ENCODE peak calls at places on chromosomes 7 and 10, in seven cellular contexts. J is NCI-H526 treated with DMSO at 0.1 percent for 48 hours; H is hypothalamus; Q is KG1; L is activated CD4-positive, alpha-beta T cell treated with anti-CD3 and anti-CD28 coated beads, Interleukin-2, amount 10 ng/mL, durations not matched to agents 24 days and 14 days; B is T-helper 9 cell; T is OCI-LY7. S is an unnamed sample.

GRCh38 chr10:34557173-34557572 is 257.9 kb downstream of the PARD3 start:
- DNase-seq in J (no peak), H (no peak), Q (no peak), L (no peak), B (no peak), T (no peak), S (no peak)

GRCh38 chr7:21580073-21580521 is 37.3 kb downstream of the DNAH11 start:
- DNase-seq in J (no peak), H (no peak), Q (no peak), L (no peak), B (no peak), T (no peak), S (peak)

GRCh38 chr7:38385682-38386081 is 112.2 kb upstream of the TARP start:
- DNase-seq in J (no peak), H (no peak), Q (no peak), L (no peak), B (no peak), T (no peak), S (no peak)

GRCh38 chr7:44733708-44734481 is 14.8 kb upstream of the ZMIZ2 start:
- DNase-seq in J (no peak), H (no peak), Q (no peak), L (no peak), B (no peak), T (no peak), S (no peak)

GRCh38 chr7:44980393-44981034 is 1.7 kb upstream of the MYO1G start:
- DNase-seq in J (no peak), H (peak), Q (no peak), L (peak), B (peak), T (peak), S (peak)

GRCh38 chr7:36487756-36488336 is 98.2 kb downstream of the ANLN start:
- DNase-seq in J (peak), H (no peak), Q (peak), L (peak), B (no peak), T (peak), S (peak)

GRCh38 chr10:110355922-110356627 is 51.4 kb upstream of the SMNDC1 start:
- DNase-seq in J (no peak), H (no peak), Q (no peak), L (peak), B (no peak), T (peak), S (no peak)

GRCh38 chr7:1691601-1692499 is 21.8 kb downstream of the ELFN1 start:
- DNase-seq in J (no peak), H (peak), Q (no peak), L (no peak), B (no peak), T (no peak), S (no peak)

GRCh38 chr10:16606421-16606820 is 84.7 kb upstream of the C1QL3 start:
- DNase-seq in J (no peak), H (no peak), Q (no peak), L (no peak), B (no peak), T (no peak), S (no peak)

GRCh38 chr10:119208553-119208940 is 1.2 kb downstream of the GRK5 start:
- DNase-seq in J (no peak), H (no peak), Q (no peak), L (no peak), B (no peak), T (peak), S (no peak)

GRCh38 chr7:40544277-40544723 is 409.5 kb downstream of the SUGCT start:
- DNase-seq in J (no peak), H (no peak), Q (no peak), L (no peak), B (no peak), T (no peak), S (no peak)

GRCh38 chr7:70193514-70193913 is 595.2 kb downstream of the AUTS2 start:
- DNase-seq in J (peak), H (no peak), Q (no peak), L (no peak), B (no peak), T (peak), S (no peak)

GRCh38 chr10:110666673-110667072 is 22.5 kb downstream of the RBM20 start:
- DNase-seq in J (no peak), H (no peak), Q (no peak), L (no peak), B (no peak), T (no peak), S (no peak)

GRCh38 chr7:133601607-133602006 is 348.7 kb downstream of the EXOC4 start:
- DNase-seq in J (no peak), H (no peak), Q (no peak), L (no peak), B (no peak), T (no peak), S (no peak)

GRCh38 chr7:74718336-74718735 is 55.5 kb upstream of the NCF1 start:
- DNase-seq in J (no peak), H (no peak), Q (no peak), L (no peak), B (no peak), T (no peak), S (no peak)

GRCh38 chr10:113259841-113260240 is 293.0 kb upstream of the HABP2 start:
- DNase-seq in J (no peak), H (no peak), Q (no peak), L (no peak), B (no peak), T (no peak), S (no peak)

GRCh38 chr7:55018361-55019328 is at the start of gene EGFR:
- DNase-seq in J (no peak), H (peak), Q (no peak), L (no peak), B (no peak), T (no peak), S (no peak)

GRCh38 chr10:92241158-92241500 is 49.7 kb downstream of the CPEB3 start:
- DNase-seq in J (no peak), H (no peak), Q (no peak), L (no peak), B (no peak), T (no peak), S (no peak)

GRCh38 chr10:96671207-96671890 is 49.0 kb downstream of the PIK3AP1 start:
- DNase-seq in J (no peak), H (no peak), Q (no peak), L (no peak), B (no peak), T (no peak), S (no peak)

GRCh38 chr10:90319188-90319914 is 538.5 kb downstream of the HTR7 start:
- DNase-seq in J (no peak), H (no peak), Q (no peak), L (no peak), B (no peak), T (no peak), S (peak)

GRCh38 chr10:122457934-122458333 is 3.4 kb upstream of the HTRA1 start:
- DNase-seq in J (no peak), H (no peak), Q (no peak), L (no peak), B (no peak), T (no peak), S (no peak)

GRCh38 chr10:100286051-100287033 is at the start of gene BLOC1S2:
- DNase-seq in J (peak), H (peak), Q (peak), L (peak), B (peak), T (peak), S (peak)

GRCh38 chr7:155430606-155431005 is 27.3 kb upstream of the EN2 start:
- DNase-seq in J (no peak), H (no peak), Q (no peak), L (no peak), B (no peak), T (no peak), S (no peak)

GRCh38 chr7:71131256-71131752 is 640 bp upstream of the GALNT17 start:
- DNase-seq in J (no peak), H (no peak), Q (no peak), L (no peak), B (no peak), T (no peak), S (no peak)

GRCh38 chr7:10797157-10797556 is 176.5 kb upstream of the PHF14 start:
- DNase-seq in J (no peak), H (no peak), Q (no peak), L (no peak), B (no peak), T (no peak), S (no peak)

GRCh38 chr7:603152-603941 is 83.7 kb upstream of the PDGFA start:
- DNase-seq in J (no peak), H (no peak), Q (no peak), L (peak), B (no peak), T (no peak), S (no peak)

GRCh38 chr7:47905071-47905920 is 43.0 kb downstream of the PKD1L1 start:
- DNase-seq in J (no peak), H (no peak), Q (no peak), L (no peak), B (no peak), T (no peak), S (no peak)

GRCh38 chr10:126171555-126171954 is 216.7 kb downstream of the ADAM12 start:
- DNase-seq in J (no peak), H (no peak), Q (no peak), L (no peak), B (no peak), T (no peak), S (no peak)

GRCh38 chr7:8365499-8366110 is 67.8 kb upstream of the NXPH1 start:
- DNase-seq in J (peak), H (no peak), Q (no peak), L (no peak), B (no peak), T (peak), S (peak)

GRCh38 chr10:104026762-104027161 is 58.9 kb downstream of the COL17A1 start:
- DNase-seq in J (no peak), H (no peak), Q (no peak), L (no peak), B (no peak), T (no peak), S (no peak)

GRCh38 chr7:73799282-73800141 is 29.4 kb upstream of the CLDN3 start:
- DNase-seq in J (no peak), H (no peak), Q (no peak), L (no peak), B (no peak), T (no peak), S (no peak)

GRCh38 chr10:34333513-34333912 is 481.6 kb downstream of the PARD3 start:
- DNase-seq in J (peak), H (no peak), Q (no peak), L (no peak), B (no peak), T (no peak), S (no peak)

GRCh38 chr7:3643091-3643490 is 342.0 kb downstream of the SDK1 start:
- DNase-seq in J (no peak), H (no peak), Q (no peak), L (no peak), B (no peak), T (no peak), S (no peak)

GRCh38 chr7:1502845-1503244 is 1.3 kb downstream of the INTS1 start:
- DNase-seq in J (no peak), H (no peak), Q (no peak), L (no peak), B (no peak), T (no peak), S (no peak)

GRCh38 chr7:157255201-157255606 is 81.6 kb upstream of the DNAJB6 start:
- DNase-seq in J (peak), H (no peak), Q (no peak), L (no peak), B (no peak), T (no peak), S (no peak)

GRCh38 chr7:92835140-92835850 is 1.1 kb downstream of the CDK6 start:
- DNase-seq in J (peak), H (no peak), Q (peak), L (peak), B (peak), T (peak), S (peak)

GRCh38 chr7:149296368-149296767 is 34.4 kb downstream of the ZNF783 start:
- DNase-seq in J (no peak), H (no peak), Q (no peak), L (no peak), B (no peak), T (no peak), S (no peak)

S was measured in Kasumi-1.